ENCODE peak calls at places on chromosomes 1 and 21, in four cellular contexts. O is NB4, H is cardiac fibroblast, G is right atrium auricular region. F is an unnamed sample.

GRCh38 chr1:44049839-44050238 is 18.6 kb upstream of the SLC6A9 start:
- DNase-seq in G (no peak), O (no peak), H (peak), F (peak)

GRCh38 chr1:193568451-193568985 is 382.1 kb upstream of the B3GALT2 start:
- DNase-seq in G (no peak), H (no peak), O (no peak), F (no peak)

GRCh38 chr1:193070942-193071341 is 11.5 kb downstream of the RO60 start:
- DNase-seq in G (no peak), O (peak), H (no peak), F (no peak)

GRCh38 chr21:27495836-27496235 is 528.9 kb upstream of the ADAMTS5 start:
- DNase-seq in G (no peak), O (no peak), H (no peak), F (no peak)

GRCh38 chr1:89605692-89606091 is 27.2 kb upstream of the LRRC8C start:
- DNase-seq in O (no peak), H (peak), G (no peak), F (peak)

GRCh38 chr1:183002267-183002666 is 21.0 kb upstream of the LAMC1 start:
- DNase-seq in G (no peak), O (no peak), H (no peak), F (no peak)

GRCh38 chr1:2404890-2405511 is 7.4 kb downstream of the PEX10 start:
- DNase-seq in O (no peak), G (no peak), H (peak), F (peak)

GRCh38 chr1:37255111-37255795 is 219.1 kb upstream of the ZC3H12A start:
- DNase-seq in O (peak), H (no peak), G (no peak), F (peak)

GRCh38 chr1:76901158-76901767 is 34.0 kb downstream of the ST6GALNAC5 start:
- DNase-seq in H (peak), O (peak), G (no peak), F (peak)

GRCh38 chr1:159509440-159510222 is 26.2 kb downstream of the OR10J5 start:
- DNase-seq in O (no peak), G (no peak), H (no peak), F (no peak)

GRCh38 chr21:38159355-38159754 is 97.4 kb upstream of the KCNJ15 start:
- DNase-seq in G (peak), H (peak), O (peak), F (peak)

GRCh38 chr1:35883681-35884155 is 709 bp downstream of the AGO1 start:
- DNase-seq in H (peak), O (peak), G (no peak), F (peak)

GRCh38 chr21:44353200-44353970 is at the start of gene TRPM2:
- DNase-seq in G (no peak), H (peak), O (peak), F (peak)

GRCh38 chr21:44709426-44710293 is 1.7 kb downstream of the TSPEAR start:
- DNase-seq in G (no peak), O (no peak), H (peak), F (no peak)

GRCh38 chr1:3384407-3384806 is 70.1 kb upstream of the ARHGEF16 start:
- DNase-seq in H (no peak), O (no peak), G (no peak), F (peak)

GRCh38 chr21:35508389-35508888 is 459.3 kb upstream of the RUNX1 start:
- DNase-seq in G (peak), O (peak), H (peak), F (peak)

GRCh38 chr1:212488436-212489283 is 55.9 kb downstream of the NENF start:
- DNase-seq in H (peak), G (peak), O (no peak), F (no peak)

GRCh38 chr1:116064616-116065015 is 46.6 kb upstream of the MAB21L3 start:
- DNase-seq in H (peak), O (no peak), G (no peak), F (peak)

GRCh38 chr21:20639026-20639425 is 359.2 kb upstream of the NCAM2 start:
- DNase-seq in H (no peak), G (no peak), O (peak), F (peak)

GRCh38 chr1:72986591-72987290 is 704.4 kb upstream of the NEGR1 start:
- DNase-seq in O (no peak), H (no peak), G (no peak), F (no peak)

GRCh38 chr1:153827168-153827964 is 52.2 kb downstream of the SLC27A3 start:
- DNase-seq in O (no peak), H (no peak), G (no peak), F (no peak)
- TF ChIP-seq CTCF in O (no peak), H (no peak), G (no peak), F (no peak)

GRCh38 chr1:168507271-168507670 is 36.5 kb downstream of the XCL2 start:
- DNase-seq in H (no peak), O (no peak), G (no peak), F (no peak)

GRCh38 chr1:168504064-168504837 is 39.5 kb downstream of the XCL2 start:
- DNase-seq in H (peak), G (peak), O (peak), F (peak)

GRCh38 chr1:168509204-168509603 is 34.6 kb downstream of the XCL2 start:
- DNase-seq in G (no peak), H (no peak), O (no peak), F (no peak)

GRCh38 chr1:168507828-168508227 is 36.0 kb downstream of the XCL2 start:
- DNase-seq in G (no peak), O (no peak), H (no peak), F (no peak)

DNA sequence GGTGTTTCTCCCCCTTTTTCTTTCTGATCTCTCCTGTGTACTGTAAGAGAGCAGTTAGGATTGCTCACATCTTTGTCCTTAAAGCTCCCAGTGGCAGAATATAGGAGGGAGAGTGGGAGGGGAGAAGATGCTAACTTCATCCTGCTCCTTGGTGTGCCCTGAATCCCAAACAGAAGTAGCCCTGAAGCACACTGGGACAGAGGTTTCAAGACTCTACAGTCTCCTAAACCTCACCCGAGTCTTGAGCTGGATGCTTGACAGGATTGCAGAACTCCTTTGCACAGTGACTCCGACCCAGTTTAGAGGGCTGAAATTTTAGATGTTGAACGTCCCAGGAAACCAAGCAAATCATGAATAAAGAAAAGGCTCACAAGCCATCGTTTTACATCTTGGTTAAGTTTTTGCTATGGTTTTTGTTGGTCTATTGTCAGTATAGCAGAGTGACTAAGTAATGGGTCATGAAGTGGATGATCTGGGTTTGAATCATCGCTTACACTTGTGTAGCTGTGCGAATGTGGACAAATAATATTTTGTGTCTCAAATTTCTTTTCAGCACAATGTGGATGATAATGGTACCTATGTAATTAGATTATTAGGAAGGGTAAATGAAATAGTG is 37.5 kb downstream of the XCL2 start:
- DNase-seq in H (peak), G (no peak), O (no peak), F (peak)
- H3K4me3 ChIP-seq in H (no peak), G (no peak), O (no peak), F (no peak)

DNA sequence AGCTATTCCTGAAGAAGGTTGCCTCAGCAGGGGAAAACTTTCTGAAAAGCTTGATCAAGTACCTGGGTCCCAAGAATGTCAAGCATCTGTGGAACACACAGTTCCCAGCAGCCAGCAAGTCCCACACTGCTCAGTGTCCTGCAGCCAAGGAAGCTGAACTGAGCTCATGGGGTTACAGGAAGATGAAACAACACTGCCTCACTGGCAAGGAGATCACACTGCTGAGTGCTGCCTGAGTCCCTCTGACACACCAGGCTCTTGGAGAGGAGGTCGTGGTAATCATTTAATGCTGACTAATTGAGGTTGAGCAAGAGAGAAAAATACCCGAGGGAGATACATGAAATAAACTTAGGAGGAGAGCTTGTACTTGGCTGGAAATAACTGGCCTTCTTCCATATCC is 75.2 kb downstream of the MPZL1 start:
- DNase-seq in H (peak), O (peak), G (peak), F (peak)
- TF ChIP-seq CTCF in H (no peak), O (peak), G (no peak), F (no peak)

GRCh38 chr1:22810378-22810777 is 99.7 kb downstream of the EPHB2 start:
- DNase-seq in O (no peak), H (no peak), G (no peak), F (no peak)
- H3K4me3 ChIP-seq in O (no peak), H (no peak), G (no peak), F (no peak)

GRCh38 chr1:6570987-6571386 is 8.8 kb upstream of the ZBTB48 start:
- DNase-seq in G (no peak), H (no peak), O (no peak), F (no peak)

GRCh38 chr1:6572653-6573383 is 7.0 kb upstream of the ZBTB48 start:
- DNase-seq in O (no peak), G (no peak), H (no peak), F (no peak)

GRCh38 chr1:6577831-6578525 is 1.8 kb upstream of the ZBTB48 start:
- DNase-seq in O (peak), G (no peak), H (peak), F (no peak)

GRCh38 chr1:6574025-6574620 is 5.7 kb upstream of the ZBTB48 start:
- DNase-seq in G (no peak), H (no peak), O (no peak), F (peak)

GRCh38 chr1:6574818-6575217 is 5.0 kb upstream of the ZBTB48 start:
- DNase-seq in O (no peak), H (no peak), G (no peak), F (no peak)
- TF ChIP-seq CTCF in O (no peak), H (no peak), G (no peak), F (no peak)

GRCh38 chr21:37062592-37062933 is 10.3 kb downstream of the PIGP start:
- DNase-seq in G (no peak), O (no peak), H (no peak), F (no peak)

GRCh38 chr21:37061926-37062591 is 10.8 kb downstream of the PIGP start:
- DNase-seq in O (peak), G (no peak), H (peak), F (no peak)

GRCh38 chr21:37065561-37066177 is 7.2 kb downstream of the PIGP start:
- DNase-seq in O (no peak), G (no peak), H (no peak), F (no peak)

GRCh38 chr21:37063433-37063832 is 9.4 kb downstream of the PIGP start:
- DNase-seq in G (no peak), H (no peak), O (no peak), F (no peak)

GRCh38 chr21:37064841-37065240 is 8.0 kb downstream of the PIGP start:
- DNase-seq in H (no peak), G (no peak), O (no peak), F (no peak)
- H3K4me3 ChIP-seq in H (no peak), G (no peak), O (no peak), F (no peak)

GRCh38 chr1:204345941-204346678 is 13.6 kb downstream of the PLEKHA6 start:
- DNase-seq in H (no peak), G (no peak), O (no peak), F (no peak)
- TF ChIP-seq CTCF in H (no peak), G (no peak), O (no peak), F (no peak)

DNA sequence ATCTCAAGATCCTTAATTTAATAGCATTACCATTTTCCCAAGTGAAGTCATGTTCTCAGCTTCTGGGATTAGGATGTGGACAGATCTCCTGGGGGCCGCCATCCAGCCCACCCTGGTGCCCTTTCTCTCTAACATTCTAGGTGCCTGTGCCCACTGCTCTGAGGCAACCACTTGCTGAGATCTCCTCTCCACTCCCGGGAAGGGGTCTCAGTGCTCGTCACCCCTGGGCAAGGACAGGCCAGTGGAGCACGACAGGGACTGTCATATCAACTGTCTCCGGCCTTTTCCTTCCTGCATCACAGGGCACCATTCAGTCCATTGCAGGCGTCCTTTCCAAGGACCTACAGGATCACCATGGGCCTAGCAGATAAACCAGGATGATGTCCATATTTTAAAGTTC is 304.8 kb downstream of the AJAP1 start:
- DNase-seq in G (no peak), O (no peak), H (no peak), F (no peak)
- H3K4me3 ChIP-seq in G (no peak), O (no peak), H (no peak), F (no peak)

DNA sequence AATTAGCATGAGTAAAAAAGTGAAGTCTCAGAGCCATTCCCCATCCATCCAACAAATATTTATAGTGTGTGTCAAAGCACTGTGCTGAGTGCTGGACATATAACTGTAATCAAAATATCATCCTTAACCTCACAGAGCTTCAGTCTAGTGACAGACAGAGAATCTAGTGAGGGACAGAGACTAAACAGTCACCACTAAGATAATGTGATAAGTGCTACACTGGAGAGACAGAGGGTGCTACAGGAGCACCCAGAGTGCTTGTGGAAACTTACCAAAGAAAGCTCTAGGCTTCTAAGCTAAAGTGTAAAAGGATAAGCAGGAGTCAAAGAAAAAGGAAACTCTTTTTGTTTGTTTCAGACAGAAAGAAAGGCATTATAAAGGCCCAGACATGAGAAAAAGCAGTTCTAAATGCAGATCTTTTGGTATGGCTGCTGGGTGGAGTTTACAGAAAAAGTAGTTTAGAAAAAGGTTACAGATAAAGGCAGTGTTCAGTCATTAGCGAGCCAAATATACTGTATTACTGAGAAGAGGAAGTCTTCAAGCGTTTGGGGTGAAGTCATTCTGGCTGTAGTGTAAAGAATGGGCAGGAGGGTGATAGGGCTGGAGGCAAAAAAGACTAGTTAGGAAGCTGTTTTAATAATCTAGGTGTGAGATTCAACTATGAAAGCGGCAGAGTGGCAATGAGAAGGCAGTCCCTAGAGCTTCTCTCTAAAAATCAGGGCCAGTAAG is 83.8 kb downstream of the SCMH1 start:
- DNase-seq in O (no peak), G (no peak), H (no peak), F (no peak)
- TF ChIP-seq CTCF in O (no peak), G (no peak), H (no peak), F (no peak)

GRCh38 chr1:200243042-200243437 is 166.8 kb downstream of the ZNF281 start:
- DNase-seq in O (peak), H (no peak), G (no peak), F (peak)
- H3K4me3 ChIP-seq in O (no peak), H (no peak), G (no peak), F (peak)